ENCODE peak calls at places on chromosome 16, in four cellular contexts. C is PC-3, U is lower leg skin, M is fibroblast of mammary gland. T is an unnamed sample.

GRCh38 chr16:48383877-48384304 is 1.3 kb downstream of the SIAH1 start:
- DNase-seq in C (peak; percentile 37), U (no peak), M (no peak), T (no peak)

GRCh38 chr16:23410176-23410575 is 42.8 kb downstream of the COG7 start:
- DNase-seq in C (peak; percentile 47), U (no peak), M (no peak), T (no peak)

GRCh38 chr16:16112450-16113053 is 110.7 kb downstream of the ABCC6 start:
- DNase-seq in C (no peak), U (no peak), M (no peak), T (no peak)

GRCh38 chr16:67248401-67249177 is at the start of gene SLC9A5:
- DNase-seq in C (no peak), U (no peak), M (no peak), T (peak; percentile 39)

GRCh38 chr16:2846511-2847310 is 11.3 kb downstream of the PRSS22 start:
- DNase-seq in C (peak; percentile 78), U (no peak), M (peak; percentile 90), T (peak; percentile 64)

GRCh38 chr16:85316321-85316919 is 204.1 kb upstream of the CIBAR2 start:
- DNase-seq in C (peak; percentile 60), U (no peak), M (peak; percentile 56), T (peak; percentile 60)

GRCh38 chr16:3007059-3007956 is 5.4 kb upstream of the CLDN9 start:
- DNase-seq in C (no peak), U (no peak), M (no peak), T (no peak)

GRCh38 chr16:52634528-52634927 is 87.6 kb upstream of the TOX3 start:
- DNase-seq in C (no peak), U (no peak), M (no peak), T (no peak)

GRCh38 chr16:84952335-84953050 is 58.8 kb downstream of the ZDHHC7 start:
- DNase-seq in C (peak; percentile 85), U (peak; percentile 84), M (peak; percentile 85), T (peak; percentile 82)

GRCh38 chr16:49811630-49812334 is 44.1 kb downstream of the ZNF423 start:
- DNase-seq in C (no peak), U (no peak), M (no peak), T (no peak)

GRCh38 chr16:3065069-3065741 is at the start of gene IL32:
- DNase-seq in C (peak; percentile 32), U (no peak), M (peak; percentile 54), T (peak; percentile 77)

GRCh38 chr16:81448154-81449131 is 3.8 kb downstream of the CMIP start:
- DNase-seq in C (peak; percentile 32), U (no peak), M (no peak), T (no peak)

GRCh38 chr16:56933828-56934598 is 2.1 kb downstream of the HERPUD1 start:
- DNase-seq in C (no peak), U (no peak), M (peak; percentile 24), T (no peak)

GRCh38 chr16:7405166-7405565 is 72.5 kb downstream of the RBFOX1 start:
- DNase-seq in C (peak; percentile 6), U (peak; percentile 24), M (no peak), T (no peak)

GRCh38 chr16:56305956-56306565 is 114.8 kb downstream of the GNAO1 start:
- DNase-seq in C (no peak), U (no peak), M (no peak), T (no peak)

GRCh38 chr16:25176136-25176535 is 40.6 kb upstream of the AQP8 start:
- DNase-seq in C (no peak), U (no peak), M (no peak), T (no peak)
- TF ChIP-seq CTCF in C (no peak), U (no peak), M (peak; percentile 1), T (no peak)

DNA sequence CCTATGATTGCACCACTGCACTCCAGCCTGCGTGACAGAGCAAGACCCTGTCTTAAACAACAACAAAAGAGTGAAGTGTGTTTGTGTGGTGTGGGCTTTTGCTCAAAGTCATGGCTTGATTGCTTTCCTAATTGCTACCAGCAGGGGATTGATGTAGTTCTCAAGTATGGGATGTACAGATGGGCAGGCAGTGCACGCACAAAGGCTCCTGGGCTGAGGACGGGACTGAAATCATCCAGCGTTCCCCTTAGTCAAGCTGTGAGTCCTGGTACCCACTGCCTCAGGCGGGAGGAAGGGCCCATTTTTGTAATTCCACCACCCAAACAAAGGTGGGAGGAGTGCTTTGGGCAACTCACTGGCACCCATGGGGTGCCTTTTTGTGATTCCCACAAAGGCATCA is 47.3 kb downstream of the GDE1 start:
- DNase-seq in C (no peak), U (no peak), M (no peak), T (no peak)
- TF ChIP-seq CTCF in C (no peak), U (no peak), M (no peak), T (no peak)

GRCh38 chr16:18024566-18024965 is 312.0 kb downstream of the NPIPA8 start:
- DNase-seq in C (no peak), U (no peak), M (no peak), T (no peak)
- TF ChIP-seq CTCF in C (no peak), U (no peak), M (no peak), T (no peak)

DNA sequence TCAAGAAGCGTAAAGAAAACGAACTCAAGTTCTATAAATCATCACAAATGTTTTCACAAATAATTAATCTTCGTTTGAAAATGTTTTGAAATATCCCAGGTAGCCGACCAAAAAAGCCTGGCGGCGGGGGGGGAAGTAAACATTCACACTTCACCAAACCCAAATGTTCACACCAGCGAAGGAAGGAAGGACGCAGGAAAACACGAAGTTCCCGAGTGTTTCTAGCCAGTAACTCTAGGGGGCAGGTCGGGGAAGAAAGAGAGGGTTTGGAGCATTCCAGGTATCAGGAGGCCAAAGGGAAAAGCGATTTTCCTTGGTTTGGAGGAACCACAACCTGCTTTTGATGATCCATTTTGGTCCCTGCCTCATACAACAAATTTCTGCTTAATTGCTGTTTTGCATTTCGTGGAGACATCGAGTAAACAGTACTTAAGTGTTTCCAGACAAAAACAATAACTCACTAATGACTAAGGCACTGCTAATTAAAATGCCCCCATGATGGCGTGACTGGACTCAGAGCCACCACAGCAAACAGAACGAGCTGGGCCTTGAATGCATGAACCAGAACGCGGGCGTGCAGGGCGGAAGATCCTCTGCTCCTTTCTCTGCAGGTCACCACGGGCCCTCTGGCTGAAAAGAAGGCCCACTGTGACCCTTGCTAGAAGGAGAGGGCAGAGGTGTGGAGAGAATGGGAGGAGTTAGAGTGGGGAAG is 16.6 kb downstream of the ZFHX3 start:
- DNase-seq in C (no peak), U (no peak), M (no peak), T (no peak)
- TF ChIP-seq CTCF in C (peak; percentile 38), U (no peak), M (peak; percentile 20), T (no peak)

GRCh38 chr16:75818491-75818890 is 92.2 kb upstream of the CPHXL start:
- DNase-seq in C (no peak), U (no peak), M (peak; percentile 70), T (no peak)

GRCh38 chr16:75821117-75821516 is 94.8 kb upstream of the CPHXL start:
- DNase-seq in C (no peak), U (no peak), M (no peak), T (no peak)

GRCh38 chr16:75820672-75821071 is 94.4 kb upstream of the CPHXL start:
- DNase-seq in C (peak; percentile 68), U (no peak), M (peak; percentile 54), T (no peak)
- TF ChIP-seq CTCF in C (no peak), U (no peak), M (no peak), T (no peak)

DNA sequence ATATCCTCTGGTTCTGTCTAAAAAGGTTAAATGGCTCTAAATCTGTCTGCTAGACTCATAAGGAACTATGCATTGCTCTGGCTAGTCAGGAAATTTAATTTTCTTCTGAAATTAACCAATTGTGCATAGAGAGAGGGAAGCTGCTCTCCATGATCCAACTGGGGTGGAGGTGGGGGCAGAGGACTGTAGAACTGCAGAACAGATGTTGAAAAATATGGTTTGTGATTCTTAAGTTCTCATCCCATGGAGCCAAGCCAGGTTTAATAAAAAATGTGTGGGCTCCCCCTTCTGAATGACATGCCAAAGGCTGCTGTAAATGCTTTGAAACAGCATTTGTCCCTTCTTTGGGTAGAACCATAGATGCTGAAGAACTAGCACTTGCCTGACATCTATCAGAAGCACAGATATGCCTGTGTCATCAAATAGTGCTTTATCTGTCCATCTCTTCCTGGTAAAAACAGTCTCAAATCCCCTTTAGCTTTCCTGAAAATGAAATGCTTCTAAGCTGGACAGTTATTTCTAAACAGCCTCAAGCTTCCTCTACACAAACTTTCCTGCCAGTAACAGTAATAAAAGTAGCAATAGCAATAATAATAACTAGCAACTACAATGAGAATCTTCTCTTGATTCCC is 221.4 kb downstream of the CDH8 start:
- DNase-seq in C (no peak), U (no peak), M (no peak), T (no peak)
- TF ChIP-seq CTCF in C (no peak), U (no peak), M (no peak), T (no peak)

GRCh38 chr16:28140788-28141618 is 70.8 kb downstream of the XPO6 start:
- DNase-seq in C (no peak), U (no peak), M (no peak), T (peak; percentile 89)

GRCh38 chr16:28131743-28132393 is 68.4 kb upstream of the GSG1L start:
- DNase-seq in C (no peak), U (no peak), M (no peak), T (no peak)

GRCh38 chr16:28133666-28134065 is 70.2 kb upstream of the GSG1L start:
- DNase-seq in C (no peak), U (no peak), M (no peak), T (no peak)

GRCh38 chr16:28139530-28139929 is 72.2 kb downstream of the XPO6 start:
- DNase-seq in C (no peak), U (no peak), M (no peak), T (no peak)

GRCh38 chr16:28136751-28137434 is 73.4 kb upstream of the GSG1L start:
- DNase-seq in C (no peak), U (no peak), M (no peak), T (peak; percentile 49)
- TF ChIP-seq CTCF in C (no peak), U (no peak), M (no peak), T (no peak)

GRCh38 chr16:1154291-1154886 is 1.5 kb downstream of the CACNA1H start:
- DNase-seq in C (no peak), U (no peak), M (no peak), T (no peak)

GRCh38 chr16:1152123-1152638 is 725 bp upstream of the CACNA1H start:
- DNase-seq in C (no peak), U (no peak), M (no peak), T (peak; percentile 47)

GRCh38 chr16:1151424-1152122 is 1.3 kb upstream of the CACNA1H start:
- DNase-seq in C (no peak), U (no peak), M (no peak), T (no peak)

GRCh38 chr16:1153480-1154160 is 714 bp downstream of the CACNA1H start:
- DNase-seq in C (no peak), U (no peak), M (no peak), T (peak; percentile 13)

DNA sequence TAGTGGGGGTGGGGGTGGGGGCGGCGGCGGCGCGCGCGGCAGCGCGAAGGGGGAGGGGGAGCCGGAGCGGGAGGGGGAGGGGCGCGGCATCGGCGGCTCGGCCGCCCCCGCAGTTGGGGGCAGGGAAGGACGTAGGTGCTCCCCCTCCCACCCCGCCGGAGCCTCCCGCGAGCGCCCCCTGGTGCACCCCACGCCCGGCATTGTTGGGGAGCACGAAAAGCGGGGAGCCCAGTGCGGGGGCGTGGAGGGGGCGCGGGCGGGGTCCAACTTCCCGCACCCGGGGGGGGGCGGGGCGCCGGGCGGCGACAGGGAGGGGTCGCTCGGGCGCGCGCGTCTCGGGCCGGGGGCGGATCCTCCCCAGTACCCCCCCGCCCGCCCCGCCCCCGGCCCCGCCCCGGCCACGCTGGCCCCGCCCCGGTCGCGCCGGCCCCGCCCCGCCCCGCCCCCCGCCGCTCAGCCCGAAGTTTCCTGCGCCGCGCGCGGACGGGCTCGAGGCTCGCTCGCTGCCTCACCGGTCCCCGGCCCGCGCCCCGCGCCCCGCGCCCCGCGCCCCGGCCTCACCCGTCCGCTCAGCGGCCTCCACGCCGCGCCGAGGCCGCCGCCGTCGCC is at the start of gene CACNA1H:
- DNase-seq in C (no peak), U (no peak), M (no peak), T (peak; percentile 61)
- TF ChIP-seq CTCF in C (no peak), U (no peak), M (no peak), T (peak; percentile 38)

GRCh38 chr16:521381-522210 is 5.9 kb upstream of the CAPN15 start:
- DNase-seq in C (no peak), U (peak; percentile 57), M (no peak), T (no peak)
- TF ChIP-seq CTCF in C (peak; percentile 24), U (no peak), M (no peak), T (no peak)